ENCODE peak calls at places on chromosomes 3 and 15, in eight cellular contexts. K is IMR-90, P is thoracic aorta, R is suprapubic skin, Y is PC-3, Z is DND-41, M is foreskin keratinocyte, T is uterus. N is an unnamed sample.

GRCh38 chr3:142817897-142818296 is 71.0 kb downstream of the PCOLCE2 start:
- DNase-seq in K (no peak), P (no peak), R (no peak), Y (no peak), Z (no peak), M (no peak), T (no peak), N (no peak)

GRCh38 chr15:69679623-69680228 is 227.1 kb downstream of the RPLP1 start:
- DNase-seq in K (no peak), P (no peak), R (no peak), Y (no peak), Z (no peak), M (no peak), T (no peak), N (no peak)

GRCh38 chr3:101512521-101513418 is at the start of gene SENP7:
- DNase-seq in K (peak; percentile 75), P (peak; percentile 45), R (peak; percentile 90), Y (peak; percentile 92), Z (peak; percentile 86), M (peak; percentile 86), T (peak; percentile 82), N (peak; percentile 83)

GRCh38 chr3:47266709-47267489 is 15.7 kb downstream of the KIF9 start:
- DNase-seq in K (peak; percentile 96), P (peak; percentile 61), R (peak; percentile 85), Y (peak; percentile 92), Z (peak; percentile 92), M (peak; percentile 96), T (peak; percentile 81), N (peak; percentile 67)

GRCh38 chr3:126490619-126491018 is 14.9 kb upstream of the ZXDC start:
- DNase-seq in K (no peak), P (no peak), R (no peak), Y (no peak), Z (no peak), M (no peak), T (no peak), N (no peak)

GRCh38 chr3:126270145-126270811 is 86.9 kb downstream of the KLF15 start:
- DNase-seq in K (peak; percentile 34), P (peak; percentile 64), R (no peak), Y (no peak), Z (no peak), M (no peak), T (peak; percentile 70), N (peak; percentile 86)

GRCh38 chr3:56836276-56837163 is 34.8 kb upstream of the ARHGEF3 start:
- DNase-seq in K (no peak), P (no peak), R (no peak), Y (peak; percentile 32), Z (no peak), M (peak; percentile 52), T (no peak), N (no peak)

GRCh38 chr3:177551431-177551836 is 354.2 kb upstream of the TBL1XR1 start:
- DNase-seq in K (no peak), P (no peak), R (no peak), Y (no peak), Z (no peak), M (no peak), T (no peak), N (no peak)

GRCh38 chr3:193301441-193301840 is 60.4 kb downstream of the PLAAT1 start:
- DNase-seq in K (no peak), P (no peak), R (no peak), Y (peak; percentile 72), Z (no peak), M (peak; percentile 35), T (no peak), N (no peak)

GRCh38 chr3:183826448-183826847 is 1.1 kb upstream of the MAP6D1 start:
- DNase-seq in K (no peak), P (no peak), R (no peak), Y (no peak), Z (no peak), M (no peak), T (no peak), N (no peak)

GRCh38 chr3:27559835-27560234 is 75.7 kb upstream of the SLC4A7 start:
- DNase-seq in K (peak; percentile 88), P (peak; percentile 39), R (peak; percentile 71), Y (no peak), Z (no peak), M (peak; percentile 74), T (peak; percentile 33), N (peak; percentile 31)

GRCh38 chr15:67822537-67823370 is 2.6 kb upstream of the SKOR1 start:
- DNase-seq in K (no peak), P (no peak), R (no peak), Y (no peak), Z (no peak), M (no peak), T (no peak), N (no peak)
- H3K27me3 ChIP-seq in K (peaks cover 92% of the 10 kb centered on the region), P (peaks cover 52% of the 10 kb centered on the region), R (peaks cover 100% of the 10 kb centered on the region), Y (peaks cover 41% of the 10 kb centered on the region), Z (no peaks in the 10 kb centered on the region), M (peaks cover 97% of the 10 kb centered on the region), T (peaks cover 70% of the 10 kb centered on the region), N (peaks cover 46% of the 10 kb centered on the region)

GRCh38 chr3:159770998-159771397 is 217.6 kb upstream of the IL12A start:
- DNase-seq in K (peak; percentile 48), P (no peak), R (no peak), Y (no peak), Z (no peak), M (no peak), T (no peak), N (no peak)

GRCh38 chr3:159775372-159775961 is 213.2 kb upstream of the IL12A start:
- DNase-seq in K (peak; percentile 83), P (peak; percentile 58), R (no peak), Y (no peak), Z (no peak), M (peak; percentile 74), T (peak; percentile 65), N (no peak)

GRCh38 chr3:159771865-159772611 is 216.6 kb upstream of the IL12A start:
- DNase-seq in K (no peak), P (no peak), R (no peak), Y (peak; percentile 45), Z (no peak), M (no peak), T (no peak), N (no peak)

GRCh38 chr3:159776779-159777178 is 211.9 kb upstream of the IL12A start:
- DNase-seq in K (no peak), P (no peak), R (no peak), Y (no peak), Z (no peak), M (no peak), T (no peak), N (no peak)

DNA sequence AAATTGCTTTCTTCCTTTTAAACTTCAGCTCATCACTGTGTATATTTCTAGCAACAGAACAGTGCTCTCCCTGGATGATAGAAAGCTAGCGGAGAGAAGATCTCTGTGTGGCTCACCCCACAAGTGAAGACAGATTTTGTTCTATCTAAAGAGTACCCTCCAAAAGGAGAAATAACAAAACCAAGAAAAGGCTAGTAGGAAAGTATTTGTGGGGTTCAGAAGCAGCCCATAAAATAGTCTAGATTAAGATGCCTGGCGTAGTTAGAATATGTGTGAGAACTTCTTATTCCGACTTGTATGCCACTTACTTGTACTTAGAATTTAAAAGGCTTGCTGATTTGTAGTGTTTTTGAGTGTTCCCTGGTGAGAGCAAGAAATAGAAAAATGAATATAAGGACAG is 214.9 kb upstream of the IL12A start:
- DNase-seq in K (no peak), P (no peak), R (no peak), Y (no peak), Z (no peak), M (no peak), T (no peak), N (no peak)
- H3K27ac ChIP-seq in K (no peak overlapping the region), P (peak overlapping the region; percentile 91), R (no peak overlapping the region), Y (no peak overlapping the region), Z (no peak overlapping the region), M (no peak overlapping the region), T (peak overlapping the region; percentile 89), N (no peak overlapping the region)

DNA sequence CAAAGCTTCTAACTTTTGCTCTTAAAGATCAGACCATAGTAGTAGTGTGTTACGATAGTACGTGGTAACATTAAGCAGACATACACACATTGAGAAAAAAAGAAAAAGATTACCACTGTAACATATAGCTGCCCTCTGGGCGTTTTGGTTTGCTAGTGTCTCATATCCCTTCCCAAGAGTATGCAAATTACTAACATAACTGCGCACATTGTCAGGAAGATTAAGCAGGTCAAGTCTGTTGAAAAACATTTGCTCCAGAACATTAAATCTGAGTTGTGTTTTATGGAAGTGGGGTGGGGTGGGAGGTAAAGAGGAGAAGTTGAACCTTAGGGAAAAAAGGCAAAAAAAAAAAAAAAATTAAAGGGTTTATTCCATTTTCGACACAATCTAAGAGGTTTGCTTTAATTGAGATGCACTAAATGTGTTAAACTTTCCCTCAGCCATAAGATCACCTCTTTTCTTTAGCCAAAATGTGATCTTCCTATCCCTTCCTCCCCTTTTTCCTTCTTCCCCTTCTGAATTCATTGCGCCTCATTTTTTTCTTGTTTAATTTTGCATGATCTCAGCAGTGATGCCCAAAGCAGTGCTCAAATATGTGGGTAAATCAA is 1.5 kb upstream of the LRIG1 start:
- DNase-seq in K (no peak), P (no peak), R (no peak), Y (no peak), Z (no peak), M (no peak), T (no peak), N (no peak)
- TF ChIP-seq CTCF in K (no peak), P (no peak), R (no peak), Y (no peak), Z (no peak), M (no peak), T (no peak), N (no peak)

GRCh38 chr15:89377042-89377841 is 42.6 kb upstream of the POLG start:
- DNase-seq in K (no peak), P (no peak), R (no peak), Y (no peak), Z (no peak), M (no peak), T (no peak), N (no peak)

GRCh38 chr15:89376441-89376840 is 41.8 kb upstream of the POLG start:
- DNase-seq in K (no peak), P (no peak), R (no peak), Y (no peak), Z (no peak), M (no peak), T (no peak), N (no peak)

GRCh38 chr15:89379423-89379735 is 44.8 kb upstream of the POLG start:
- DNase-seq in K (no peak), P (no peak), R (no peak), Y (no peak), Z (no peak), M (no peak), T (no peak), N (no peak)

GRCh38 chr15:89378699-89379422 is 44.2 kb upstream of the POLG start:
- DNase-seq in K (no peak), P (no peak), R (no peak), Y (no peak), Z (no peak), M (no peak), T (no peak), N (no peak)

GRCh38 chr15:89377842-89378698 is 43.4 kb upstream of the POLG start:
- DNase-seq in K (no peak), P (no peak), R (no peak), Y (peak; percentile 91), Z (no peak), M (peak; percentile 39), T (no peak), N (no peak)
- H3K27me3 ChIP-seq in K (peaks cover 91% of the 10 kb centered on the region), P (peaks cover 39% of the 10 kb centered on the region), R (peaks cover 88% of the 10 kb centered on the region), Y (no peaks in the 10 kb centered on the region), Z (peaks cover 9% of the 10 kb centered on the region), M (peaks cover 94% of the 10 kb centered on the region), T (peaks cover 67% of the 10 kb centered on the region), N (peaks cover 3% of the 10 kb centered on the region)

GRCh38 chr3:175651716-175652115 is 792.6 kb downstream of the NAALADL2 start:
- DNase-seq in K (peak; percentile 19), P (no peak), R (no peak), Y (no peak), Z (no peak), M (no peak), T (no peak), N (no peak)
- H3K27ac ChIP-seq in K (no peak overlapping the region), P (peak overlapping the region; percentile 9), R (no peak overlapping the region), Y (no peak overlapping the region), Z (no peak overlapping the region), M (no peak overlapping the region), T (peak overlapping the region; percentile 55), N (no peak overlapping the region)